ENCODE peak calls at places on chromosomes 13 and 19, in seven cellular contexts. L is progenitor cell of endocrine pancreas; U is HFFc6; B is CD4-positive, CD25-positive, alpha-beta regulatory T cell; S is stimulated activated CD8-positive, alpha-beta memory T cell treated with anti-CD3 and anti-CD28 coated beads, Interleukin-4, amount 100 ng/mL, for 4 hours; H is NCI-H1417; I is heart left ventricle. Z is an unnamed sample.

GRCh38 chr19:44212865-44213346 is 574 bp downstream of the ZNF227 start:
- DNase-seq in H (peak; percentile 69), S (no peak), L (no peak), B (no peak), U (peak; percentile 3), I (no peak), Z (no peak)

GRCh38 chr13:110938662-110939421 is 24.0 kb upstream of the ANKRD10 start:
- DNase-seq in L (no peak), H (no peak), U (no peak), B (no peak), S (no peak), I (no peak), Z (no peak)

GRCh38 chr19:2646866-2647535 is 55.5 kb downstream of the GNG7 start:
- DNase-seq in S (no peak), I (no peak), H (no peak), B (no peak), L (no peak), U (no peak), Z (no peak)

GRCh38 chr19:8473652-8474476 is 28.6 kb downstream of the PRAM1 start:
- DNase-seq in B (no peak), I (no peak), H (no peak), L (no peak), U (no peak), S (no peak), Z (no peak)

GRCh38 chr13:75541287-75541686 is 3.6 kb upstream of the COMMD6 start:
- DNase-seq in H (no peak), U (peak; percentile 20), B (no peak), S (no peak), L (no peak), I (no peak), Z (peak; percentile 41)

GRCh38 chr13:113603116-113603710 is 18.7 kb downstream of the TFDP1 start:
- DNase-seq in I (no peak), B (no peak), H (no peak), U (no peak), L (no peak), S (no peak), Z (no peak)

GRCh38 chr19:43560687-43561086 is 14.6 kb downstream of the XRCC1 start:
- DNase-seq in I (no peak), B (no peak), S (no peak), U (peak; percentile 13), L (no peak), H (no peak), Z (no peak)

GRCh38 chr13:33205804-33206221 is 79.7 kb downstream of the STARD13 start:
- DNase-seq in H (no peak), S (no peak), L (no peak), U (no peak), B (no peak), I (no peak), Z (peak; percentile 47)

GRCh38 chr13:113758651-113759524 is at the start of gene TMEM255B:
- DNase-seq in B (peak; percentile 58), U (peak; percentile 35), S (peak; percentile 37), I (peak; percentile 94), L (peak; percentile 63), H (peak; percentile 89), Z (peak; percentile 83)

GRCh38 chr19:38740932-38741331 is 3.3 kb downstream of the CAPN12 start:
- DNase-seq in B (no peak), S (no peak), H (no peak), L (no peak), U (no peak), I (no peak), Z (no peak)

GRCh38 chr19:29663861-29664752 is 1.2 kb upstream of the PLEKHF1 start:
- DNase-seq in I (no peak), U (peak; percentile 41), B (no peak), H (no peak), L (no peak), S (no peak), Z (no peak)

GRCh38 chr19:46783670-46784069 is 4.7 kb downstream of the SLC1A5 start:
- DNase-seq in H (peak; percentile 76), S (no peak), L (no peak), U (no peak), B (no peak), I (no peak), Z (no peak)

GRCh38 chr13:112894673-112895481 is 74.1 kb upstream of the MCF2L start:
- DNase-seq in U (no peak), I (peak; percentile 57), B (no peak), S (no peak), H (peak; percentile 42), L (peak; percentile 37), Z (no peak)

GRCh38 chr13:46006688-46007452 is 45.7 kb downstream of the ZC3H13 start:
- DNase-seq in U (no peak), S (no peak), L (no peak), I (no peak), H (no peak), B (no peak), Z (no peak)